ENCODE peak calls at places on chromosomes 11 and 22, in four cellular contexts. S, P, Q and W are unnamed samples.

GRCh38 chr11:96012086-96012824 is 88.3 kb upstream of the MTMR2 start:
- DNase-seq in P (no peak), S (peak; percentile 58), Q (no peak), W (peak; percentile 51)

GRCh38 chr22:31915499-31916065 is 28.8 kb upstream of the YWHAH start:
- DNase-seq in P (no peak), Q (no peak), S (no peak), W (no peak)

GRCh38 chr11:68012044-68012842 is 2.1 kb downstream of the ALDH3B1 start:
- DNase-seq in Q (peak; percentile 47), S (no peak), P (no peak), W (no peak)

GRCh38 chr11:4027746-4028145 is 66.9 kb upstream of the RRM1 start:
- DNase-seq in S (no peak), Q (no peak), P (no peak), W (no peak)

GRCh38 chr11:118226294-118226693 is 1.5 kb upstream of the JAML start:
- DNase-seq in P (no peak), S (no peak), Q (no peak), W (peak; percentile 5)

GRCh38 chr11:91608662-91609061 is 616.0 kb upstream of the FAT3 start:
- DNase-seq in S (no peak), Q (no peak), P (no peak), W (peak; percentile 59)

GRCh38 chr22:27475548-27475897 is 326.0 kb downstream of the MN1 start:
- DNase-seq in S (no peak), P (no peak), Q (no peak), W (no peak)

GRCh38 chr11:123580557-123581275 is 73.7 kb downstream of the SCN3B start:
- DNase-seq in Q (peak; percentile 77), S (peak; percentile 91), P (peak; percentile 77), W (peak; percentile 65)

GRCh38 chr11:64864135-64864472 is 14.3 kb downstream of the EHD1 start:
- DNase-seq in P (no peak), Q (no peak), S (no peak), W (no peak)

GRCh38 chr11:121958978-121959340 is 157.1 kb downstream of the BLID start:
- DNase-seq in Q (no peak), S (no peak), P (no peak), W (no peak)

GRCh38 chr11:62958547-62959071 is 26.2 kb downstream of the SLC22A6 start:
- DNase-seq in Q (no peak), S (no peak), P (no peak), W (no peak)

GRCh38 chr11:103326070-103326794 is 217.0 kb downstream of the DYNC2H1 start:
- DNase-seq in Q (peak; percentile 60), P (peak; percentile 49), S (peak; percentile 61), W (peak; percentile 6)